ENCODE peak calls at places on chromosomes 5 and 9, in five cellular contexts. R is brain microvascular endothelial cell; O is stimulated activated CD8-positive, alpha-beta memory T cell treated with anti-CD3 and anti-CD28 coated beads, Interleukin-7, amount 100 ng/mL, for 24 hours; W is C1 segment of cervical spinal cord; I is NCI-H82. J is an unnamed sample.

GRCh38 chr9:114348906-114349482 is 19.3 kb downstream of the ORM2 start:
- DNase-seq in O (peak), I (peak), R (peak), W (peak), J (no peak)

GRCh38 chr5:16837305-16837704 is 98.8 kb downstream of the MYO10 start:
- DNase-seq in O (no peak), R (no peak), W (no peak), I (no peak), J (no peak)

GRCh38 chr5:98349251-98349989 is 424.0 kb upstream of the RGMB start:
- DNase-seq in O (no peak), I (peak), R (peak), W (no peak), J (no peak)

GRCh38 chr9:14136646-14137370 is 177.1 kb downstream of the NFIB start:
- DNase-seq in W (no peak), R (no peak), I (no peak), O (no peak), J (no peak)

GRCh38 chr5:87081511-87082372 is 185.9 kb upstream of the RASA1 start:
- DNase-seq in O (no peak), I (no peak), R (no peak), W (no peak), J (no peak)

GRCh38 chr5:76689321-76690026 is 26.5 kb upstream of the F2R start:
- DNase-seq in R (peak), O (no peak), I (no peak), W (no peak), J (no peak)

GRCh38 chr9:104992696-104993095 is 64.7 kb upstream of the ABCA1 start:
- DNase-seq in O (no peak), W (no peak), I (peak), R (peak), J (no peak)

GRCh38 chr9:15404171-15404570 is 18.5 kb upstream of the SNAPC3 start:
- DNase-seq in R (no peak), W (no peak), I (no peak), O (no peak), J (no peak)

GRCh38 chr9:36770025-36770424 is 197.3 kb downstream of the MELK start:
- DNase-seq in W (no peak), O (no peak), R (no peak), I (no peak), J (no peak)

GRCh38 chr5:152104211-152104610 is 179.6 kb upstream of the GLRA1 start:
- DNase-seq in I (no peak), R (no peak), O (no peak), W (no peak), J (no peak)

GRCh38 chr9:73583590-73583989 is 431.9 kb downstream of the ANXA1 start:
- DNase-seq in R (no peak), O (no peak), I (no peak), W (no peak), J (no peak)

GRCh38 chr5:108193021-108193795 is 188.7 kb downstream of the FBXL17 start:
- DNase-seq in R (peak), W (no peak), I (peak), O (no peak), J (no peak)

GRCh38 chr5:57174850-57175525 is 1.1 kb downstream of the GPBP1 start:
- DNase-seq in W (no peak), R (no peak), O (no peak), I (peak), J (no peak)

GRCh38 chr5:93384977-93385376 is 196.0 kb downstream of the NR2F1-AS1 start:
- DNase-seq in O (no peak), I (no peak), R (no peak), W (no peak), J (no peak)

GRCh38 chr5:19690978-19691377 is 297.0 kb downstream of the CDH18 start:
- DNase-seq in R (no peak), W (no peak), O (no peak), I (no peak), J (no peak)

GRCh38 chr5:154611341-154611767 is 133.3 kb upstream of the HAND1 start:
- DNase-seq in I (peak), O (no peak), R (no peak), W (no peak), J (no peak)

J was measured in glomerular endothelial cell.